ENCODE peak calls at places on chromosomes 11 and 22, in nine cellular contexts. S is naive thymus-derived CD4-positive, alpha-beta T cell; C is CD4-positive, alpha-beta memory T cell; E is pancreas; T is effector memory CD4-positive, alpha-beta T cell; L is CD8-positive, alpha-beta T cell; I is breast epithelium; F is mammary epithelial cell; D is SJSA1. J is an unnamed sample. For H3K9me3 and H3K4me1, the result is how much of the 10 kb centered on the place peaks cover.

GRCh38 chr22:20526628-20527355 is 19.4 kb downstream of the MED15 start:
- DNase-seq in S (no peak), C (no peak), E (no peak), T (no peak), L (no peak), I (no peak), F (peak), D (peak), J (no peak)

GRCh38 chr11:128771102-128771501 is 77.2 kb downstream of the FLI1 start:
- DNase-seq in S (no peak), C (no peak), E (no peak), T (no peak), L (no peak), I (no peak), F (no peak), D (no peak), J (no peak)

GRCh38 chr22:49576241-49577141 is 251.2 kb downstream of the BRD1 start:
- DNase-seq in S (no peak), C (no peak), E (peak), T (no peak), L (no peak), I (peak), F (no peak), D (no peak), J (no peak)

GRCh38 chr11:47960015-47960414 is 20.3 kb upstream of the PTPRJ start:
- DNase-seq in S (no peak), C (no peak), E (no peak), T (no peak), L (no peak), I (no peak), F (no peak), D (no peak), J (no peak)

GRCh38 chr22:30251661-30252226 is 5.2 kb upstream of the LIF start:
- DNase-seq in S (no peak), C (no peak), E (no peak), T (no peak), L (no peak), I (no peak), F (peak), D (peak), J (no peak)

GRCh38 chr11:1122356-1123002 is 35.3 kb upstream of the MUC5AC start:
- DNase-seq in S (no peak), C (no peak), E (peak), T (no peak), L (no peak), I (peak), F (no peak), D (peak), J (no peak)

GRCh38 chr11:93279911-93280347 is 50.6 kb upstream of the DEUP1 start:
- DNase-seq in S (no peak), C (no peak), E (no peak), T (no peak), L (no peak), I (no peak), F (no peak), D (no peak), J (no peak)

GRCh38 chr11:103659743-103660142 is 376.7 kb upstream of the DDI1 start:
- DNase-seq in S (no peak), C (no peak), E (no peak), T (no peak), L (no peak), I (no peak), F (no peak), D (no peak), J (no peak)

GRCh38 chr11:95229199-95230053 is 1.6 kb downstream of the SESN3 start:
- DNase-seq in S (no peak), C (peak), E (no peak), T (no peak), L (no peak), I (no peak), F (peak), D (no peak), J (no peak)

GRCh38 chr11:61532136-61533038 is 23.8 kb downstream of the LRRC10B start:
- DNase-seq in S (peak), C (peak), E (no peak), T (no peak), L (no peak), I (no peak), F (peak), D (no peak), J (no peak)

GRCh38 chr11:82775736-82776346 is 42.2 kb upstream of the FAM181B start:
- DNase-seq in S (no peak), C (peak), E (no peak), T (no peak), L (no peak), I (no peak), F (peak), D (peak), J (no peak)

GRCh38 chr11:2975594-2975993 is 16.5 kb downstream of the NAP1L4 start:
- DNase-seq in S (no peak), C (peak), E (no peak), T (no peak), L (no peak), I (no peak), F (no peak), D (no peak), J (no peak)

GRCh38 chr22:21688341-21688705 is 22.5 kb downstream of the PPIL2 start:
- DNase-seq in S (no peak), C (no peak), E (no peak), T (no peak), L (no peak), I (no peak), F (no peak), D (no peak), J (no peak)

GRCh38 chr11:6855971-6856542 is 6.8 kb upstream of the OR10A2 start:
- DNase-seq in S (no peak), C (no peak), E (no peak), T (no peak), L (no peak), I (no peak), F (peak), D (no peak), J (no peak)

GRCh38 chr11:114058871-114059277 is 637 bp upstream of the ZBTB16 start:
- DNase-seq in S (no peak), C (no peak), E (peak), T (no peak), L (no peak), I (no peak), F (no peak), D (no peak), J (no peak)

DNA sequence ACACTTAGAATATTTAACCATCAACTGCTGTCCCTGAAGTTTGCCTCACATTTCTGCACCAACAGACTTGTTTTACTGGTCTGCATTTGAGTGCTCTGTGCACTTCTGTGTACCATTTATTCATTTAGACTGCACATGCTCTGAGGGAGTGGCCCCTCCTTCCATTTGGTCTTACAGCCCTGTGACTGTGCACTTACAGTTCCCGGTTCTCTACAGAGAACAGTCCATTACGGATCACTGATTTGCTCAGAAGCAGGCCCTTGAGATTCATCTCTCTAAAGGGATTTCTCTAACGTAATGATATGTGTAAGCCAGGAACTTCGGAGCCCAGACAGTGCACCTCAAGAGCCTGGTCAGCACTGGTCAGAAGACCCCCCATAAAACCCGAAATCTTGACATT is 247.3 kb upstream of the BLID start:
- DNase-seq in S (no peak), C (no peak), E (no peak), T (no peak), L (no peak), I (no peak), F (no peak), D (no peak), J (no peak)
- H3K9me3 ChIP-seq in S (under half), C (under half), E (under half), T (under half), L (under half), I (under half), F (under half), D (under half), J (under half)

DNA sequence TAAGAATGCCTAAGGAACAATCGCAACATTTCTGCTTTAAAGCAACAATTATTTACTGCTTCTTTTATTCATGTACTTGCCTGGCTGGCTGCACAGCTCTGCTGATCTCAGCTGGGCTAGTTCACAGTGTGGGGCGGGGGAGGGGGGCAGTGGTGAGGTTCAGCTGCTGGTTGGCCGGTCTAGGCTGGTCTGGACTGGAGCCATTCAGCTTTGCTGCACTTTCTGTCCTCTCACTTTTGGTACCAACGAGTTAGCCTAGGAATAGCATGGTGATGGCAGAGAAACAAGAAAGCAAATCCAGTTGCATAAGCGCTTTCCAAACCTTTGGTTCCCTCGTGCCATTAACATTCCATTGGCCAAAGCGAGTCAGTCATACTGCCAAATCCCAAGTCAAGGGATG is 16.0 kb upstream of the MIF start:
- DNase-seq in S (no peak), C (no peak), E (no peak), T (no peak), L (no peak), I (no peak), F (no peak), D (no peak), J (no peak)
- H3K4me1 ChIP-seq in S (under half), C (under half), E (under half), T (under half), L (under half), I (under half), F (under half), D (under half), J (under half)

DNA sequence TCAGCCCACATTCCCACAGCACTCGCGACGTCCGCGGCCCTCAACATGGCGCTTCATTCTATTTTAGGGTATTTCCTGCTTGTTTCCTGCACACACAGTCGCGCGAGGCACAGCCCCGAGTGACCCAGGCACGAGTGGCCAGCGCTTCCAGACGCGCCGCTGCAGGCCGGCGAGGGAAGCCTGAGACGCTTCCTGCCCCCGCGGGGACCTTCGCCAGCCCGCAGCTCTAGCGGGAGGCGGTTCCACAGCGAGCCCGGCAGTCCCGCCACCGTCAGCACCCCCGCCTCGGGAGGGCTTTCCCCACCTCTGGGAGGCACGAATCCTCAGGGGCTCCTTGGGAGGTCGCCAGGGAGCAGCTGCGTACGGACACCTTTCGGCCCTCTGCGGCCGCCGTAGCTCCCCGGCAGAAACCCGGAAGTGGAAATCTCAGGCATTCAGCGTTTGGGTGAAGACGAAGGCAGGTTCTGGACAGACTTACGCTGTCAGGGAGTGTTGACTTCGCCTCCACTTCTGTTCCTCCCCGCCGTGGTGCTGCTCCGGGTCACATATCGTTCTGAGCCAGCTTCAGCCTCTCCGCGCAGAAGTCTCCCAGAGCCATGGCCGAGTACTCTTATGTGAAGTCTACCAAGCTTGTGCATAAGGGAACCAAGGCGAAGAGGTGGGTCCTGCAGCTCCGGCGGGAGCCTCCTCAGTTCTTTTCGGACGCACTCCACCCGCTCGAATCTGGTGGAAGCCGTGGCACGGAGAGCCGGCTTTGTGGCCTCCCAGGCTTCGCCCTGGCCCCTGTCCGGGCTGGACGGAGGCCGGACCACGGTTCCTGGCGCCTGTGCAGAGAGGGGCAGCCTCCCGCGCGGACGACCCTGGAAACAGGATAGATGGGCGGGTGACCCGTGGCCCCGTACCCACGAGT is 2925.9 kb upstream of the OR11H1 start:
- DNase-seq in S (no peak), C (no peak), E (peak), T (no peak), L (no peak), I (no peak), F (no peak), D (no peak), J (no peak)
- H3K9me3 ChIP-seq in S (under half), C (under half), E (under half), T (under half), L (under half), I (under half), F (half or more), D (under half), J (under half)

DNA sequence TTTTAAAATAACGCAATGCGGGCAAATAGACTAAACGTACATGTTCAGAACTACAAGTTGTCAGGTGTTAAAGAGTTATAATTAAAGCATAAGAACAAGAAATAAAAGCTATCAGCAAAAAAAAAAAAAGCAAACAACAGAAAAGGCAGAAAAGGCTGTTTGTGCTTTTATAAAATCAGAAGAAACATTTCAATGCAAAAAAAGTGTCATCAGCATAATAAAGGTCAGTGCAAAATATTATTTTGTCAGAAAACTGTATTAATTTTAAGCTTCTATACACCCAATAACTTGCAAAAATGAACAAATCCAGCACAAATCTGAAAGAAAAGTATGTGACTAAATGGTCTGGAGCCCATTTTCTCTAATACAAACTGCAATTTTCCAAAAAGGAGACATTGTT is 23.6 kb downstream of the XKR3 start:
- DNase-seq in S (no peak), C (no peak), E (no peak), T (no peak), L (no peak), I (no peak), F (no peak), D (no peak), J (no peak)
- H3K4me1 ChIP-seq in S (under half), C (under half), E (under half), T (under half), L (under half), I (under half), F (under half), D (under half), J (under half)

J was measured in thoracic aorta.